ENCODE peak calls at places on chromosomes 13 and 19, in nine cellular contexts. D is mammary epithelial cell; L is mesenchymal stem cell; T is psoas muscle; X is upper lobe of right lung; S is SK-N-SH; G is effector memory CD4-positive, alpha-beta T cell; R is A549; I is pancreas. A is an unnamed sample.
A peak's percentile ranks its signal among the peaks of the same experiment; 100 is the strongest.

GRCh38 chr19:21202865-21203494 is 61.1 kb downstream of the ZNF431 start:
- DNase-seq in T (no peak), I (no peak), L (peak; percentile 2), S (peak; percentile 49), R (peak; percentile 0), G (no peak), D (peak; percentile 38), X (no peak), A (no peak)

GRCh38 chr19:7597689-7598088 is 2.0 kb downstream of the CAMSAP3 start:
- DNase-seq in D (no peak), R (peak; percentile 18), X (no peak), G (no peak), L (no peak), T (no peak), I (no peak), S (no peak), A (no peak)

GRCh38 chr13:111667757-111668156 is 347.3 kb downstream of the TEX29 start:
- DNase-seq in I (no peak), S (no peak), G (no peak), R (no peak), X (no peak), T (no peak), L (no peak), D (no peak), A (no peak)

GRCh38 chr13:33322474-33322827 is 36.9 kb upstream of the STARD13 start:
- DNase-seq in S (no peak), R (no peak), D (no peak), G (no peak), I (no peak), X (no peak), T (peak; percentile 39), L (peak; percentile 48), A (no peak)

GRCh38 chr13:112545866-112546265 is 42.1 kb downstream of the TUBGCP3 start:
- DNase-seq in I (no peak), R (no peak), D (peak; percentile 34), S (no peak), L (peak; percentile 87), X (no peak), T (no peak), G (no peak), A (no peak)

GRCh38 chr13:113123226-113124150 is 889 bp downstream of the F10 start:
- DNase-seq in L (no peak), S (peak; percentile 69), D (no peak), T (no peak), X (no peak), G (no peak), I (no peak), R (no peak), A (no peak)

GRCh38 chr19:32373614-32374295 is 28.3 kb downstream of the ZNF507 start:
- DNase-seq in S (no peak), X (no peak), T (no peak), L (peak; percentile 99), G (no peak), R (peak; percentile 96), D (peak; percentile 96), I (peak; percentile 50), A (peak; percentile 98)

GRCh38 chr19:5705552-5705951 is 14.4 kb downstream of the LONP1 start:
- DNase-seq in G (no peak), I (no peak), R (no peak), S (peak; percentile 34), T (no peak), X (no peak), L (no peak), D (no peak), A (no peak)

GRCh38 chr19:34316741-34317241 is 48.2 kb upstream of the GPI start:
- DNase-seq in G (no peak), I (no peak), R (peak; percentile 43), D (peak; percentile 16), X (no peak), L (peak; percentile 78), T (no peak), S (no peak), A (no peak)

GRCh38 chr19:38030681-38031422 is 123.8 kb downstream of the SIPA1L3 start:
- DNase-seq in G (no peak), X (no peak), R (no peak), D (no peak), S (no peak), I (no peak), T (no peak), L (no peak), A (no peak)

GRCh38 chr19:19388568-19389555 is 16.6 kb upstream of the GATAD2A start:
- DNase-seq in D (no peak), R (no peak), I (no peak), T (no peak), G (no peak), L (no peak), S (no peak), X (no peak), A (no peak)

GRCh38 chr13:63651394-63651793 is 2235.7 kb upstream of the PCDH20 start:
- DNase-seq in G (no peak), X (no peak), D (no peak), T (no peak), I (no peak), L (no peak), R (no peak), S (no peak), A (no peak)

GRCh38 chr13:101552797-101553196 is 100.3 kb downstream of the ITGBL1 start:
- DNase-seq in T (no peak), X (no peak), I (no peak), G (no peak), L (peak; percentile 54), R (no peak), S (no peak), D (peak; percentile 25), A (no peak)

GRCh38 chr13:99496322-99497142 is 4.7 kb upstream of the TM9SF2 start:
- DNase-seq in R (no peak), L (peak; percentile 13), G (peak; percentile 64), X (no peak), D (no peak), I (peak; percentile 59), S (no peak), T (peak; percentile 51), A (no peak)
- H3K27ac ChIP-seq in R (peak overlapping the region; percentile 97), L (no peak overlapping the region), G (peak overlapping the region; percentile 68), X (peak overlapping the region; percentile 70), D (no peak overlapping the region), I (peak overlapping the region; percentile 39), S (peak overlapping the region; percentile 55), T (peak overlapping the region; percentile 91), A (no peak overlapping the region)

GRCh38 chr13:107347641-107348369 is 779.9 kb upstream of the ARGLU1 start:
- DNase-seq in R (no peak), G (no peak), T (no peak), S (no peak), I (no peak), X (no peak), L (no peak), D (no peak), A (no peak)

GRCh38 chr13:107339209-107339608 is 771.3 kb upstream of the ARGLU1 start:
- DNase-seq in X (no peak), R (no peak), T (no peak), S (no peak), I (no peak), D (no peak), G (no peak), L (peak; percentile 67), A (no peak)

GRCh38 chr13:107348471-107348870 is 780.5 kb upstream of the ARGLU1 start:
- DNase-seq in S (no peak), R (no peak), L (peak; percentile 71), T (no peak), D (no peak), G (no peak), X (no peak), I (no peak), A (no peak)

DNA sequence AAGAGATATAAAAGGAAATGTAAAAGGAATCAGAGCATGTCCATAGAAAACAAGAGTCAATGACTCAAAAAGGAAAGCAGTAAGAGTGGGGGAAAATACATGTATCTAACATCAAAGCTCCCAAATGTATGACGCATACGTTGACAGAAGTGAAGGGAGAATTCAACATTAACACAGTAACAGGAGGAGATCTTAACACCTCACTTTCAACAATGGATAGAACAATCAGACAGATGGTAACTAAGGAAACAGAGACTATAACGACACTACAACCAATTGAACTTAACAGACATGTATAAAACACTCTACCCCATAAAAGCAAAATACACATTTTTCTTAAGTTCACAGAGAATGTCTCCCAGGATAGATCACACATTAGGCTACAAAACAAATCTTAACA is 774.8 kb upstream of the ARGLU1 start:
- DNase-seq in D (no peak), X (no peak), S (no peak), G (no peak), T (no peak), R (no peak), I (no peak), L (no peak), A (no peak)
- H3K27ac ChIP-seq in D (no peak overlapping the region), X (no peak overlapping the region), S (no peak overlapping the region), G (no peak overlapping the region), T (no peak overlapping the region), R (no peak overlapping the region), I (no peak overlapping the region), L (no peak overlapping the region), A (no peak overlapping the region)

DNA sequence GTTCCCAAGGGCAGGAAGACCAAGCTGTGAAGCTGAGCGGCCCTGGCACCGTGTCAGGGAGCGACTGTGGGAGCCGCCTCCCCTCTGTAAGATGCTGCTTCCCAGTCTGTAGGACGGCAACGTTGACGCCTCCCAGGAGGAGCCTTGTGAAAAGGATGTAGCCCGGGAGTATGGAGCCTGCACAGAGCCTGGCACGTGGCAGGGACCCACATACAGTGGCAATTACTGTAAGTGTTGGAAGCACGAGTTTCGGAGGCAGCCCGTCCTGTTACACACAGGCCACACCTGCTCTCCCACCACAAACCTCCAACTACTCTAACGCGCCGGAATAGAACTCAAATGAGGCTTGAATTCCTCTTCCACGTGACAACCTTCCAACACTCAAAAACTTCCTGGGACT is 6.6 kb downstream of the RAB20 start:
- DNase-seq in G (no peak), L (no peak), X (no peak), R (no peak), T (no peak), D (no peak), I (no peak), S (no peak), A (no peak)
- H3K27ac ChIP-seq in G (no peak overlapping the region), L (no peak overlapping the region), X (no peak overlapping the region), R (no peak overlapping the region), T (no peak overlapping the region), D (no peak overlapping the region), I (peak overlapping the region; percentile 82), S (no peak overlapping the region), A (no peak overlapping the region)

GRCh38 chr19:18319591-18320135 is 3.2 kb downstream of the LSM4 start:
- DNase-seq in I (peak; percentile 62), R (no peak), S (no peak), G (no peak), T (no peak), D (no peak), L (no peak), X (no peak), A (no peak)

GRCh38 chr19:18322759-18323460 is at the start of gene LSM4:
- DNase-seq in I (peak; percentile 97), X (peak; percentile 99), R (peak; percentile 94), S (peak; percentile 97), D (peak; percentile 98), G (peak; percentile 99), L (peak; percentile 97), T (peak; percentile 99), A (peak; percentile 88)

GRCh38 chr19:18322318-18322758 is 538 bp downstream of the LSM4 start:
- DNase-seq in S (peak; percentile 73), I (no peak), X (no peak), T (peak; percentile 49), R (peak; percentile 66), L (peak; percentile 82), D (no peak), G (no peak), A (no peak)

GRCh38 chr19:18321729-18322091 is 1.2 kb downstream of the LSM4 start:
- DNase-seq in I (no peak), L (peak; percentile 47), X (no peak), T (no peak), S (peak; percentile 33), D (no peak), G (no peak), R (no peak), A (no peak)

GRCh38 chr19:18320865-18321728 is 1.8 kb downstream of the LSM4 start:
- DNase-seq in S (no peak), T (no peak), R (no peak), X (no peak), D (no peak), I (no peak), L (no peak), G (no peak), A (no peak)
- H3K27ac ChIP-seq in S (peak overlapping the region; percentile 76), T (peak overlapping the region; percentile 89), R (peak overlapping the region; percentile 93), X (peak overlapping the region; percentile 87), D (peak overlapping the region; percentile 80), I (peak overlapping the region; percentile 57), L (no peak overlapping the region), G (peak overlapping the region; percentile 79), A (peak overlapping the region; percentile 87)

A was measured in epithelial cell of prostate.